ENCODE peak calls at places on chromosome 6, in ten cellular contexts. B, P, W, O, N, L, F, I, H and T are unnamed samples.

GRCh38 chr6:89273816-89274215 is 41.3 kb downstream of the GABRR2 start:
- DNase-seq in H (no peak), B (no peak), O (no peak), P (no peak), F (no peak), N (no peak), I (no peak), W (no peak), L (no peak), T (no peak)

GRCh38 chr6:84027340-84028183 is 6.0 kb upstream of the MRAP2 start:
- DNase-seq in N (no peak), B (peak), I (peak), W (no peak), F (peak), O (no peak), L (peak), P (no peak), H (no peak), T (no peak)

GRCh38 chr6:18302561-18303439 is 38.5 kb upstream of the DEK start:
- DNase-seq in W (no peak), O (no peak), I (peak), B (no peak), F (no peak), P (no peak), N (no peak), H (no peak), L (no peak), T (no peak)

GRCh38 chr6:168326294-168327261 is 7.0 kb upstream of the DACT2 start:
- DNase-seq in P (no peak), H (no peak), O (no peak), L (no peak), N (no peak), W (no peak), I (no peak), B (no peak), F (no peak), T (no peak)

GRCh38 chr6:97322811-97323210 is 39.8 kb upstream of the MMS22L start:
- DNase-seq in I (peak), L (peak), F (peak), N (no peak), P (no peak), H (no peak), W (no peak), O (no peak), B (peak), T (no peak)

GRCh38 chr6:14743465-14744211 is 502.2 kb upstream of the JARID2 start:
- DNase-seq in I (peak), P (no peak), F (peak), N (no peak), L (peak), B (peak), O (peak), H (no peak), W (peak), T (no peak)

GRCh38 chr6:149140910-149141290 is 176.6 kb upstream of the TAB2 start:
- DNase-seq in L (no peak), P (no peak), N (no peak), O (no peak), I (no peak), W (no peak), F (no peak), H (no peak), B (no peak), T (no peak)

GRCh38 chr6:38148606-38149005 is 329.1 kb downstream of the ZFAND3 start:
- DNase-seq in I (no peak), B (no peak), H (no peak), L (no peak), O (no peak), P (no peak), W (no peak), N (no peak), F (no peak), T (no peak)

GRCh38 chr6:157597461-157598312 is 216.7 kb downstream of the ZDHHC14 start:
- DNase-seq in L (peak), H (peak), O (peak), B (peak), F (no peak), I (peak), P (peak), W (peak), N (peak), T (no peak)

GRCh38 chr6:101477436-101477835 is 83.9 kb downstream of the GRIK2 start:
- DNase-seq in F (no peak), L (no peak), B (no peak), O (no peak), H (no peak), N (no peak), I (no peak), W (no peak), P (no peak), T (no peak)

GRCh38 chr6:67606905-67607828 is 1027.9 kb upstream of the ADGRB3 start:
- DNase-seq in F (no peak), I (peak), P (no peak), L (no peak), B (no peak), W (no peak), O (no peak), N (no peak), H (no peak), T (no peak)

GRCh38 chr6:34182751-34183531 is 37.1 kb upstream of the GRM4 start:
- DNase-seq in B (no peak), O (peak), W (peak), N (peak), I (peak), L (peak), F (no peak), H (no peak), P (no peak), T (no peak)

GRCh38 chr6:74568851-74569250 is 637.0 kb downstream of the COL12A1 start:
- DNase-seq in H (no peak), W (no peak), I (no peak), L (no peak), O (no peak), F (no peak), B (no peak), P (no peak), N (no peak), T (no peak)

GRCh38 chr6:119541132-119541905 is 191.8 kb upstream of the MAN1A1 start:
- DNase-seq in F (peak), P (no peak), O (no peak), L (peak), W (no peak), I (peak), H (no peak), B (peak), N (no peak), T (no peak)

GRCh38 chr6:74581681-74582080 is 624.2 kb downstream of the COL12A1 start:
- DNase-seq in I (no peak), B (no peak), O (no peak), P (no peak), F (no peak), W (no peak), H (no peak), L (no peak), N (no peak), T (no peak)

GRCh38 chr6:81793811-81794210 is 41.3 kb upstream of the TENT5A start:
- DNase-seq in P (no peak), I (peak), B (peak), H (no peak), W (no peak), N (no peak), F (no peak), O (no peak), L (peak), T (no peak)

GRCh38 chr6:21808551-21809181 is 215.1 kb downstream of the SOX4 start:
- DNase-seq in H (no peak), L (no peak), F (no peak), I (peak), O (no peak), W (no peak), N (no peak), P (no peak), B (no peak), T (no peak)

GRCh38 chr6:56250266-56250665 is 2.9 kb upstream of the COL21A1 start:
- DNase-seq in L (no peak), B (no peak), W (no peak), O (no peak), H (peak), I (no peak), N (no peak), F (no peak), P (no peak), T (no peak)

GRCh38 chr6:110440026-110440425 is 24.7 kb upstream of the DDO start:
- DNase-seq in L (no peak), P (no peak), B (no peak), O (no peak), W (no peak), N (no peak), H (no peak), F (no peak), I (no peak), T (no peak)

GRCh38 chr6:7035837-7036249 is 71.9 kb upstream of the RREB1 start:
- DNase-seq in L (no peak), P (no peak), H (no peak), I (no peak), F (no peak), N (no peak), O (no peak), B (no peak), W (no peak), T (no peak)

GRCh38 chr6:63581355-63581998 is 9.2 kb downstream of the LOC128125822 start:
- DNase-seq in F (no peak), I (no peak), W (no peak), N (no peak), O (no peak), L (no peak), H (no peak), B (no peak), P (no peak), T (no peak)

GRCh38 chr6:88251261-88251660 is 85.1 kb upstream of the CNR1 start:
- DNase-seq in B (no peak), H (no peak), O (no peak), W (no peak), F (no peak), L (no peak), I (no peak), N (no peak), P (no peak), T (no peak)

GRCh38 chr6:7697820-7698623 is 27.9 kb upstream of the BMP6 start:
- DNase-seq in N (no peak), W (no peak), H (no peak), I (peak), O (no peak), F (peak), L (peak), B (peak), P (no peak), T (peak)

GRCh38 chr6:106547556-106547955 is 81.7 kb downstream of the RTN4IP1 start:
- DNase-seq in B (no peak), F (no peak), O (no peak), I (peak), L (no peak), N (no peak), W (no peak), H (no peak), P (no peak), T (no peak)